ENCODE peak calls at places on chromosomes 5 and 9, in five cellular contexts. One of them, this sample, is unnamed.

GRCh38 chr5:135100011-135100410 is 66.0 kb upstream of the PITX1 start:
- DNase-seq in H4: no peak
- DNase-seq in kidney tubule cell: no peak
- DNase-seq in heart left ventricle: no peak
- DNase-seq in NCI-H1048: no peak
- DNase-seq in this sample: no peak

GRCh38 chr9:124855944-124856773 is 2.9 kb downstream of the WDR38 start:
- DNase-seq in H4: peak
- DNase-seq in kidney tubule cell: peak
- DNase-seq in heart left ventricle: no peak
- DNase-seq in NCI-H1048: no peak
- DNase-seq in this sample: no peak

GRCh38 chr5:72523960-72524582 is 16.9 kb upstream of the ZNF366 start:
- DNase-seq in H4: peak
- DNase-seq in kidney tubule cell: peak
- DNase-seq in heart left ventricle: no peak
- DNase-seq in NCI-H1048: no peak
- DNase-seq in this sample: no peak

GRCh38 chr5:79974896-79975295 is 16.2 kb downstream of the MTX3 start:
- DNase-seq in H4: peak
- DNase-seq in kidney tubule cell: peak
- DNase-seq in heart left ventricle: no peak
- DNase-seq in NCI-H1048: no peak
- DNase-seq in this sample: no peak

GRCh38 chr9:93094294-93095204 is 1.5 kb upstream of the CARD19 start:
- DNase-seq in H4: no peak
- DNase-seq in kidney tubule cell: no peak
- DNase-seq in heart left ventricle: peak
- DNase-seq in NCI-H1048: no peak
- DNase-seq in this sample: peak

GRCh38 chr5:68176802-68177479 is 38.6 kb upstream of the PIK3R1 start:
- DNase-seq in H4: no peak
- DNase-seq in kidney tubule cell: no peak
- DNase-seq in heart left ventricle: no peak
- DNase-seq in NCI-H1048: no peak
- DNase-seq in this sample: no peak

GRCh38 chr5:169226904-169227303 is 74.0 kb downstream of the SLIT3 start:
- DNase-seq in H4: no peak
- DNase-seq in kidney tubule cell: no peak
- DNase-seq in heart left ventricle: no peak
- DNase-seq in NCI-H1048: no peak
- DNase-seq in this sample: no peak

GRCh38 chr5:90020575-90021535 is 388.7 kb downstream of the CETN3 start:
- DNase-seq in H4: peak
- DNase-seq in kidney tubule cell: peak
- DNase-seq in heart left ventricle: no peak
- DNase-seq in NCI-H1048: no peak
- DNase-seq in this sample: no peak

GRCh38 chr5:158265931-158266710 is 407.2 kb upstream of the CLINT1 start:
- DNase-seq in H4: no peak
- DNase-seq in kidney tubule cell: no peak
- DNase-seq in heart left ventricle: no peak
- DNase-seq in NCI-H1048: no peak
- DNase-seq in this sample: no peak